ENCODE peak calls at places on chromosome 3, in ten cellular contexts. Z, F, E, O, I, C, M, H, X and Q are unnamed samples.

GRCh38 chr3:43144811-43145490 is 39.1 kb upstream of the POMGNT2 start:
- DNase-seq in H (peak), E (no peak), I (peak), C (peak), O (no peak), F (no peak), Z (no peak), M (no peak), X (no peak), Q (peak)

GRCh38 chr3:186411994-186412393 is 50.0 kb upstream of the DGKG start:
- DNase-seq in X (no peak), H (no peak), O (no peak), I (peak), M (no peak), E (no peak), C (no peak), F (no peak), Z (no peak), Q (no peak)

GRCh38 chr3:128311441-128311844 is 155.2 kb downstream of the DNAJB8 start:
- DNase-seq in X (peak), M (no peak), H (no peak), F (no peak), C (no peak), O (peak), E (no peak), I (no peak), Z (no peak), Q (no peak)

GRCh38 chr3:15069441-15069840 is 4.3 kb upstream of the MRPS25 start:
- DNase-seq in O (no peak), C (no peak), F (no peak), E (no peak), I (no peak), M (no peak), X (no peak), H (no peak), Z (no peak), Q (no peak)

GRCh38 chr3:138921316-138922292 is 25.3 kb downstream of the FOXL2 start:
- DNase-seq in C (peak), E (no peak), Z (no peak), F (no peak), I (peak), M (peak), X (no peak), O (no peak), H (peak), Q (peak)

GRCh38 chr3:55519016-55519415 is 31.9 kb upstream of the WNT5A start:
- DNase-seq in O (no peak), E (no peak), F (no peak), I (no peak), H (no peak), X (no peak), Z (no peak), C (peak), M (no peak), Q (no peak)

GRCh38 chr3:179672918-179673317 is 20.1 kb downstream of the USP13 start:
- DNase-seq in M (no peak), I (no peak), E (no peak), H (no peak), F (no peak), X (no peak), C (no peak), Z (no peak), O (no peak), Q (no peak)

GRCh38 chr3:114872056-114872455 is 275.0 kb downstream of the ZBTB20 start:
- DNase-seq in I (no peak), Z (no peak), H (no peak), X (no peak), C (no peak), O (no peak), F (no peak), M (no peak), E (no peak), Q (peak)